ENCODE peak calls at places on chromosomes 13 and 19, in ten cellular contexts. S is germinal center; C is Jurkat, Clone E6-1; J is colonic mucosa; Y is ecto neural progenitor cell; H is tibial nerve; G is EL; D is stimulated activated CD4-positive, alpha-beta T cell treated with anti-CD3 and anti-CD28 coated beads, Interleukin-4, amount 100 ng/mL, for 4 hours; B is uterus; N is activated naive CD8-positive, alpha-beta T cell treated with anti-CD3 and anti-CD28 coated beads for 36 hours. A is an unnamed sample.

GRCh38 chr19:16930753-16931152 is 42.0 kb downstream of the F2RL3 start:
- DNase-seq in N (no peak), H (no peak), Y (no peak), J (no peak), B (no peak), D (no peak), C (no peak), G (no peak), S (no peak), A (no peak)

GRCh38 chr13:40348096-40348679 is 318.3 kb downstream of the FOXO1 start:
- DNase-seq in H (no peak), D (no peak), C (no peak), B (no peak), S (no peak), J (no peak), Y (peak), N (no peak), G (no peak), A (no peak)

GRCh38 chr19:10565028-10565566 is 713 bp downstream of the KRI1 start:
- DNase-seq in H (peak), C (no peak), G (peak), D (peak), Y (peak), S (peak), J (peak), N (peak), B (no peak), A (peak)

GRCh38 chr19:53467503-53468262 is at the start of gene ZNF813:
- DNase-seq in G (peak), H (peak), J (peak), S (peak), N (peak), B (peak), Y (peak), D (peak), C (peak), A (peak)

GRCh38 chr13:31409678-31410356 is 210.0 kb downstream of the B3GLCT start:
- DNase-seq in Y (no peak), B (no peak), S (peak), J (peak), G (no peak), N (no peak), C (no peak), H (no peak), D (no peak), A (no peak)

GRCh38 chr13:111967572-111968201 is 99.3 kb upstream of the SOX1 start:
- DNase-seq in D (no peak), N (no peak), B (no peak), Y (no peak), S (no peak), G (no peak), C (no peak), H (no peak), J (no peak), A (peak)

GRCh38 chr13:105202384-105202783 is 1333.1 kb downstream of the EFNB2 start:
- DNase-seq in C (peak), B (no peak), Y (no peak), D (no peak), J (no peak), S (no peak), N (no peak), G (peak), H (no peak), A (no peak)

GRCh38 chr13:109985871-109986270 is 199.5 kb upstream of the IRS2 start:
- DNase-seq in Y (no peak), S (no peak), C (no peak), H (no peak), J (no peak), G (peak), D (no peak), B (no peak), N (no peak), A (no peak)

A was measured in sciatic nerve.